ENCODE peak calls at places on chromosomes 4 and X, in four cellular contexts. L is activated T-cell treated with anti-CD3 and anti-CD28 coated beads for 24 hours, S is astrocyte of the spinal cord, E is iPS-NIHi11. M is an unnamed sample.

GRCh38 chr4:105061136-105061696 is 85.5 kb upstream of the TET2 start:
- DNase-seq in S (peak), E (peak), L (peak), M (no peak)

GRCh38 chr4:184635381-184635780 is 13.9 kb downstream of the CASP3 start:
- DNase-seq in S (no peak), L (no peak), E (no peak), M (no peak)

GRCh38 chrX:108001218-108001814 is 19.1 kb upstream of the TEX13B start:
- DNase-seq in L (no peak), S (peak), E (peak), M (peak)

GRCh38 chr4:16837475-16837874 is 61.0 kb downstream of the LDB2 start:
- DNase-seq in L (no peak), S (no peak), E (no peak), M (no peak)

GRCh38 chr4:742742-743311 is 37.2 kb downstream of the PCGF3 start:
- DNase-seq in L (peak), S (peak), E (peak), M (peak)

GRCh38 chrX:134580947-134581346 is 77.3 kb downstream of the PLAC1 start:
- DNase-seq in S (no peak), E (no peak), L (no peak), M (no peak)

GRCh38 chr4:142021181-142021580 is 384.8 kb downstream of the IL15 start:
- DNase-seq in L (no peak), S (no peak), E (no peak), M (no peak)

GRCh38 chrX:150868625-150869024 is 29.8 kb downstream of the CD99L2 start:
- DNase-seq in L (no peak), S (no peak), E (no peak), M (no peak)

GRCh38 chr4:23202712-23203247 is 510.0 kb downstream of the GBA3 start:
- DNase-seq in S (no peak), E (no peak), L (no peak), M (no peak)

GRCh38 chrX:37993857-37994619 is 12.3 kb upstream of the SYTL5 start:
- DNase-seq in E (peak), L (no peak), S (no peak), M (no peak)

GRCh38 chr4:118817178-118817930 is 18.6 kb downstream of the SEC24D start:
- DNase-seq in E (no peak), S (no peak), L (no peak), M (no peak)

GRCh38 chr4:111323916-111324315 is 701.0 kb upstream of the PITX2 start:
- DNase-seq in L (no peak), S (no peak), E (no peak), M (no peak)

GRCh38 chrX:42131856-42132255 is 208.5 kb upstream of the CASK start:
- DNase-seq in E (no peak), L (no peak), S (no peak), M (no peak)

GRCh38 chrX:154329284-154329683 is 33.7 kb downstream of the TKTL1 start:
- DNase-seq in L (no peak), S (no peak), E (no peak), M (no peak)

GRCh38 chr4:64144994-64145393 is 264.3 kb downstream of the TECRL start:
- DNase-seq in E (peak), S (no peak), L (no peak), M (no peak)

GRCh38 chrX:153884136-153885076 is 1.6 kb downstream of the L1CAM start:
- DNase-seq in S (no peak), E (no peak), L (no peak), M (no peak)

GRCh38 chrX:9913041-9913440 is 54.1 kb upstream of the CLDN34 start:
- DNase-seq in E (no peak), S (peak), L (no peak), M (no peak)

GRCh38 chrX:17706676-17707075 is 30.6 kb upstream of the SCML1 start:
- DNase-seq in S (peak), L (no peak), E (no peak), M (no peak)